ENCODE peak calls at places on chromosomes 11 and 22, in six cellular contexts. P is HL-60, O is stomach, R is vagina, G is endothelial cell of umbilical vein, U is prostate gland. V is an unnamed sample.

GRCh38 chr11:24496371-24496727 is 504 bp upstream of the LUZP2 start:
- DNase-seq in P (no peak), O (no peak), R (no peak), G (no peak), U (no peak), V (no peak)

GRCh38 chr22:24526191-24526590 is 28.7 kb downstream of the GUCD1 start:
- DNase-seq in P (no peak), O (no peak), R (no peak), G (no peak), U (no peak), V (no peak)

GRCh38 chr11:76719686-76720085 is 49.1 kb upstream of the LRRC32 start:
- DNase-seq in P (no peak), O (no peak), R (no peak), G (no peak), U (no peak), V (no peak)

GRCh38 chr11:35223429-35223828 is 84.5 kb downstream of the CD44 start:
- DNase-seq in P (no peak), O (no peak), R (no peak), G (no peak), U (no peak), V (no peak)

GRCh38 chr11:73797457-73797856 is 9.8 kb downstream of the MRPL48 start:
- DNase-seq in P (no peak), O (no peak), R (no peak), G (no peak), U (no peak), V (no peak)

GRCh38 chr22:32518848-32519247 is 44.2 kb downstream of the FBXO7 start:
- DNase-seq in P (no peak), O (no peak), R (no peak), G (no peak), U (no peak), V (no peak)

GRCh38 chr22:30968015-30968923 is at the start of gene MORC2:
- DNase-seq in P (no peak), O (peak), R (peak), G (no peak), U (peak), V (no peak)

GRCh38 chr11:1668911-1669473 is 28.0 kb upstream of the KRTAP5-6 start:
- DNase-seq in P (no peak), O (no peak), R (no peak), G (no peak), U (no peak), V (no peak)

GRCh38 chr11:6387811-6388599 is 2.3 kb upstream of the SMPD1 start:
- DNase-seq in P (no peak), O (no peak), R (no peak), G (peak), U (no peak), V (no peak)

GRCh38 chr22:47391169-47392053 is 629.0 kb downstream of the TBC1D22A start:
- DNase-seq in P (no peak), O (no peak), R (no peak), G (no peak), U (no peak), V (no peak)

GRCh38 chr11:723120-723883 is 17.3 kb downstream of the EPS8L2 start:
- DNase-seq in P (peak), O (no peak), R (peak), G (peak), U (no peak), V (no peak)

GRCh38 chr22:26471522-26471921 is 12.1 kb downstream of the HPS4 start:
- DNase-seq in P (no peak), O (peak), R (no peak), G (peak), U (no peak), V (no peak)

GRCh38 chr11:17036666-17037658 is 22.7 kb upstream of the PLEKHA7 start:
- DNase-seq in P (peak), O (peak), R (no peak), G (no peak), U (no peak), V (no peak)

GRCh38 chr22:23401111-23401909 is 178.8 kb downstream of the IGLL1 start:
- DNase-seq in P (no peak), O (no peak), R (no peak), G (no peak), U (no peak), V (no peak)

GRCh38 chr11:76689861-76690260 is 19.3 kb upstream of the LRRC32 start:
- DNase-seq in P (no peak), O (no peak), R (no peak), G (no peak), U (no peak), V (no peak)

GRCh38 chr22:50338042-50338573 is 5.0 kb upstream of the PPP6R2 start:
- DNase-seq in P (no peak), O (no peak), R (no peak), G (no peak), U (no peak), V (no peak)

GRCh38 chr11:69393178-69393832 is 88.2 kb upstream of the LINC01488 start:
- DNase-seq in P (no peak), O (no peak), R (no peak), G (no peak), U (no peak), V (no peak)

GRCh38 chr22:35766654-35767580 is 49.2 kb downstream of the APOL5 start:
- DNase-seq in P (no peak), O (no peak), R (no peak), G (peak), U (no peak), V (no peak)

GRCh38 chr22:38740754-38741153 is 15.0 kb downstream of the SUN2 start:
- DNase-seq in P (no peak), O (no peak), R (no peak), G (no peak), U (no peak), V (no peak)

GRCh38 chr11:126477526-126478275 is 122.2 kb downstream of the ST3GAL4 start:
- DNase-seq in P (peak), O (no peak), R (no peak), G (no peak), U (no peak), V (no peak)

GRCh38 chr22:42780070-42780540 is 59.4 kb upstream of the A4GALT start:
- DNase-seq in P (peak), O (peak), R (no peak), G (peak), U (peak), V (no peak)

GRCh38 chr11:13009921-13010736 is 1.0 kb downstream of the RASSF10 start:
- DNase-seq in P (no peak), O (peak), R (no peak), G (peak), U (no peak), V (peak)

GRCh38 chr22:49767355-49768062 is 60.2 kb downstream of the BRD1 start:
- DNase-seq in P (peak), O (no peak), R (no peak), G (peak), U (no peak), V (no peak)

GRCh38 chr22:50314455-50315288 is 7.2 kb upstream of the PLXNB2 start:
- DNase-seq in P (peak), O (peak), R (no peak), G (no peak), U (no peak), V (no peak)

GRCh38 chr11:57484141-57484710 is 23.9 kb downstream of the RTN4RL2 start:
- DNase-seq in P (peak), O (no peak), R (no peak), G (no peak), U (no peak), V (no peak)

GRCh38 chr11:64120951-64121569 is 44.9 kb downstream of the MACROD1 start:
- DNase-seq in P (no peak), O (no peak), R (no peak), G (no peak), U (peak), V (no peak)

GRCh38 chr11:81869337-81870065 is 864.2 kb downstream of the FAM181B start:
- DNase-seq in P (peak), O (peak), R (no peak), G (no peak), U (no peak), V (no peak)

GRCh38 chr11:93519179-93519578 is 24.0 kb downstream of the SMCO4 start:
- DNase-seq in P (no peak), O (no peak), R (no peak), G (no peak), U (no peak), V (no peak)

GRCh38 chr22:16949561-16949960 is 58.5 kb downstream of the GAB4 start:
- DNase-seq in P (no peak), O (no peak), R (peak), G (no peak), U (peak), V (no peak)

GRCh38 chr11:88122956-88123355 is 52.3 kb downstream of the RAB38 start:
- DNase-seq in P (no peak), O (no peak), R (no peak), G (no peak), U (no peak), V (no peak)

GRCh38 chr11:116422556-116422955 is 350.2 kb downstream of the BUD13 start:
- DNase-seq in P (no peak), O (no peak), R (no peak), G (no peak), U (no peak), V (no peak)

GRCh38 chr11:15493921-15494630 is 379.4 kb downstream of the INSC start:
- DNase-seq in P (no peak), O (peak), R (no peak), G (no peak), U (peak), V (peak)

DNA sequence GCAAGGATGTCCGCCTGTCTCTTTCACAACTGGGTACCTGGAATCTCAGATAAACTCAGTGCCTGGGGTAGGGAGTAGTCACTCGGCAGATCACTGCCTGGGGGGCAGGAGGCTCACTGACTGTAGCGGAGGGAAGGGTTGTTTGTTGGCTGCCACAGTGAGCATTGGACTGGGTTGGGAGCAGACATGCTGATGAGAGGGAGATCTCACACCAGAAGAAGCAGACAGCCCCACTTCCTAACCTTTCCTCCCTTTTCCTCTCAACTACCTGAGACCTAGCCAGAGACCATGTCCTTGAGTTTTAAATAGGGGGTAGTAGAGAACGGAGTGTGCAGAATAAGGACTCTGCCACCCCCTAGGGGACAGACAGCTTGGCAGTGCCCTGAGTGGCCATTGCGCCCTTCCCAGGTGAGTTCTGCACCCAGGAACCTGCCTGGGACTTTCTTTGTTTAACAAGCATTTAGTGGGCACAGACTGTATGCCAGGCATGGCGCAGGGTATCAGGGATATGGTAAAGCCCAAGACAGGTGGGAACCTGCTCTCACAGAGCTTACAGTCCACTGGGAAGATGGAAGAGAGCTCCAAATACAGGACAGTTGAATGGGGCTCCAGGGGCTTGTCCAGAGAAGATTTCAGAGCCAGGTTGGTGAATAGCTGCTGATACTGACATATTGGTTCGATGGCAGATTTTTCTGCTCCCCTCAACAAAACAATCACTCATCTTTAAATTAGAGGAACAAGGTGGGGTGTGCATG is 115.7 kb upstream of the NNMT start:
- DNase-seq in P (no peak), O (peak), R (no peak), G (peak), U (peak), V (no peak)
- TF ChIP-seq CTCF in P (peak), O (no peak), R (no peak), G (peak), U (no peak), V (peak)

GRCh38 chr11:129013737-129014475 is 71.2 kb upstream of the TP53AIP1 start:
- DNase-seq in P (no peak), O (no peak), R (no peak), G (no peak), U (peak), V (no peak)
- TF ChIP-seq POLR2AphosphoS5 in P (no peak), O (no peak), R (peak), G (no peak), U (peak), V (no peak)

GRCh38 chr11:10225553-10225952 is 68.5 kb downstream of the SBF2 start:
- DNase-seq in P (no peak), O (no peak), R (no peak), G (no peak), U (no peak), V (no peak)
- TF ChIP-seq CTCF in P (no peak), O (no peak), R (no peak), G (no peak), U (no peak), V (no peak)

GRCh38 chr11:118006153-118006534 is 19.9 kb downstream of the IL10RA start:
- DNase-seq in P (no peak), O (no peak), R (no peak), G (no peak), U (no peak), V (no peak)
- TF ChIP-seq POLR2AphosphoS5 in P (no peak), O (no peak), R (no peak), G (no peak), U (no peak), V (no peak)

GRCh38 chr22:41508770-41509170 is 35.5 kb downstream of the POLR3H start:
- DNase-seq in P (no peak), O (no peak), R (no peak), G (no peak), U (no peak), V (no peak)
- TF ChIP-seq CTCF in P (no peak), O (no peak), R (no peak), G (no peak), U (no peak), V (peak)

GRCh38 chr22:28883657-28883916 is 215 bp downstream of the ZNRF3 start:
- DNase-seq in P (no peak), O (no peak), R (no peak), G (no peak), U (no peak), V (no peak)

GRCh38 chr22:28884754-28885375 is 1.5 kb downstream of the ZNRF3 start:
- DNase-seq in P (no peak), O (no peak), R (no peak), G (no peak), U (no peak), V (no peak)

GRCh38 chr22:28882545-28882877 is 861 bp upstream of the ZNRF3 start:
- DNase-seq in P (peak), O (no peak), R (no peak), G (no peak), U (no peak), V (no peak)

GRCh38 chr22:28883917-28884753 is 763 bp downstream of the ZNRF3 start:
- DNase-seq in P (peak), O (peak), R (no peak), G (peak), U (peak), V (no peak)

DNA sequence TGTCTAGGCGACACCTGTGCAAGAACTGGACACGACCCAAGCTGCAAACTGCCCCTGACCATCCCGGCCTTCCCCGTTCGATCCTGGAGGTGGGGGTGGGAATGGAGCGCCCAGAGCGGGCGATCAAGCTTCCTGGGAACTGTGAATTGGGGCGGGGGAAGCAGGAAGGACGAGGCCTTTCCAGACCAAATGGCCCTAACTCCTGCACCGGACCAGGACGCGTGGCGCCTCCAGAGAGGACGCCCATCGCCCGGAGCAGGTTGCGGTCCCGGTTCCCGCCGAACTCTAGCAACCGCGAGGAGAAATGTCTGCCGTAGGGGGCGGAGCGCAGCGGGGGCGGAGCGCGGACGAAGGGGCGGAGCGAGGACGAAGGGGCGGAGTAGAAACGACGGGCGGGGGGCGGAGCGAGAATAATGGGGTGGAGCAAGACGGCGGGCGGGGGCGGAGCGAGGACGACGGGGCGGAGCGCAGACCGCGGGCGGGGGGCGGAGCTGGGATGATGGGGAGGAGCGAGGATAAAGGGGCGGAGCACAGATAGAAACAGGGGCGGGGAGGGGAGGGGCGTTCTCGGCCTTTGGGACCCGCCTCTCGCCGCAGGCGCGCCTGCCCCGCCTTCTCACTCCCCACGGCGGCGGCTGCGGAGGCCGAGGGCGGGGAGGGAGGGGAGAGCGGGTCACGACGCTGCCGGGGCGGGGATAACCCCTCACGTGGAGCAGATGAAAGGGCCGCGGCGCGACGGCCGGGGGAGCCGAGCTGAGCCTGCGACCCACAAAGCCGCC is at the start of gene ZNRF3:
- DNase-seq in P (peak), O (peak), R (peak), G (peak), U (peak), V (peak)
- TF ChIP-seq POLR2AphosphoS5 in P (peak), O (peak), R (peak), G (no peak), U (peak), V (peak)